ENCODE peak calls at places on chromosome 10, in six cellular contexts. B, K, Q, Y, F and T are unnamed samples. For H3K9me3, the result is how much of the 10 kb centered on the place peaks cover.

GRCh38 chr10:116122126-116122525 is 150.9 kb downstream of the GFRA1 start:
- DNase-seq in B (no peak), K (no peak), Q (peak), Y (no peak), F (no peak), T (no peak)

GRCh38 chr10:14623931-14624330 is 150.8 kb downstream of the FAM107B start:
- DNase-seq in B (no peak), K (no peak), Q (no peak), Y (no peak), F (no peak), T (no peak)

GRCh38 chr10:19628767-19629443 is 187.3 kb upstream of the PLXDC2 start:
- DNase-seq in B (no peak), K (no peak), Q (no peak), Y (no peak), F (no peak), T (no peak)

GRCh38 chr10:69483988-69484387 is 32.7 kb downstream of the TSPAN15 start:
- DNase-seq in B (no peak), K (no peak), Q (no peak), Y (no peak), F (no peak), T (no peak)

GRCh38 chr10:48523820-48524758 is 80.8 kb downstream of the ARHGAP22 start:
- DNase-seq in B (peak), K (no peak), Q (no peak), Y (peak), F (no peak), T (no peak)

GRCh38 chr10:106285199-106285598 is 879.3 kb downstream of the SORCS1 start:
- DNase-seq in B (no peak), K (no peak), Q (no peak), Y (no peak), F (no peak), T (no peak)

GRCh38 chr10:86711957-86712708 is 43.8 kb downstream of the LDB3 start:
- DNase-seq in B (peak), K (no peak), Q (no peak), Y (no peak), F (no peak), T (no peak)

GRCh38 chr10:73556855-73557254 is 34.3 kb downstream of the USP54 start:
- DNase-seq in B (no peak), K (no peak), Q (no peak), Y (no peak), F (no peak), T (no peak)

GRCh38 chr10:5390607-5391205 is 13.9 kb downstream of the TUBAL3 start:
- DNase-seq in B (no peak), K (no peak), Q (no peak), Y (no peak), F (no peak), T (no peak)

GRCh38 chr10:11181996-11182395 is 164.3 kb downstream of the CELF2 start:
- DNase-seq in B (no peak), K (no peak), Q (no peak), Y (no peak), F (peak), T (no peak)

GRCh38 chr10:14192746-14193145 is 138.0 kb downstream of the FRMD4A start:
- DNase-seq in B (no peak), K (no peak), Q (no peak), Y (no peak), F (no peak), T (no peak)

GRCh38 chr10:132571565-132572544 is 34.3 kb downstream of the INPP5A start:
- DNase-seq in B (peak), K (peak), Q (peak), Y (peak), F (no peak), T (peak)

GRCh38 chr10:5012595-5012994 is 8.9 kb upstream of the AKR1C2 start:
- DNase-seq in B (no peak), K (no peak), Q (no peak), Y (no peak), F (no peak), T (no peak)

GRCh38 chr10:114259825-114260224 is 20.8 kb downstream of the VWA2 start:
- DNase-seq in B (no peak), K (no peak), Q (no peak), Y (no peak), F (peak), T (no peak)

GRCh38 chr10:11472158-11472753 is 139.2 kb downstream of the USP6NL start:
- DNase-seq in B (peak), K (peak), Q (peak), Y (peak), F (peak), T (peak)

GRCh38 chr10:63521389-63522128 is at the start of gene REEP3:
- DNase-seq in B (peak), K (peak), Q (peak), Y (peak), F (peak), T (peak)

GRCh38 chr10:63525021-63525420 is 3.8 kb downstream of the REEP3 start:
- DNase-seq in B (no peak), K (no peak), Q (no peak), Y (no peak), F (no peak), T (no peak)

GRCh38 chr10:63522129-63522687 is 1.0 kb downstream of the REEP3 start:
- DNase-seq in B (no peak), K (no peak), Q (no peak), Y (peak), F (no peak), T (no peak)

GRCh38 chr10:63520463-63521388 is 475 bp upstream of the REEP3 start:
- DNase-seq in B (peak), K (peak), Q (peak), Y (peak), F (peak), T (peak)

GRCh38 chr10:63523015-63523414 is 1.8 kb downstream of the REEP3 start:
- DNase-seq in B (no peak), K (no peak), Q (no peak), Y (no peak), F (no peak), T (no peak)
- H3K4me3 ChIP-seq in B (no peak), K (no peak), Q (no peak), Y (no peak), F (peak), T (no peak)

GRCh38 chr10:99809931-99810615 is 27.6 kb downstream of the ABCC2 start:
- DNase-seq in B (no peak), K (no peak), Q (no peak), Y (no peak), F (no peak), T (no peak)
- H3K9me3 ChIP-seq in B (under half), K (under half), Q (under half), Y (under half), F (under half), T (under half)

GRCh38 chr10:1688531-1688930 is 48.8 kb downstream of the ADARB2 start:
- DNase-seq in B (no peak), K (no peak), Q (no peak), Y (no peak), F (no peak), T (no peak)

GRCh38 chr10:1685671-1686450 is 51.5 kb downstream of the ADARB2 start:
- DNase-seq in B (no peak), K (no peak), Q (no peak), Y (no peak), F (no peak), T (no peak)

GRCh38 chr10:1684991-1685390 is 52.3 kb downstream of the ADARB2 start:
- DNase-seq in B (no peak), K (no peak), Q (no peak), Y (no peak), F (no peak), T (no peak)

GRCh38 chr10:1687606-1688005 is 49.7 kb downstream of the ADARB2 start:
- DNase-seq in B (no peak), K (no peak), Q (no peak), Y (no peak), F (no peak), T (no peak)

GRCh38 chr10:1687190-1687589 is 50.1 kb downstream of the ADARB2 start:
- DNase-seq in B (no peak), K (no peak), Q (no peak), Y (no peak), F (no peak), T (no peak)
- H3K4me3 ChIP-seq in B (no peak), K (no peak), Q (no peak), Y (no peak), F (no peak), T (no peak)

DNA sequence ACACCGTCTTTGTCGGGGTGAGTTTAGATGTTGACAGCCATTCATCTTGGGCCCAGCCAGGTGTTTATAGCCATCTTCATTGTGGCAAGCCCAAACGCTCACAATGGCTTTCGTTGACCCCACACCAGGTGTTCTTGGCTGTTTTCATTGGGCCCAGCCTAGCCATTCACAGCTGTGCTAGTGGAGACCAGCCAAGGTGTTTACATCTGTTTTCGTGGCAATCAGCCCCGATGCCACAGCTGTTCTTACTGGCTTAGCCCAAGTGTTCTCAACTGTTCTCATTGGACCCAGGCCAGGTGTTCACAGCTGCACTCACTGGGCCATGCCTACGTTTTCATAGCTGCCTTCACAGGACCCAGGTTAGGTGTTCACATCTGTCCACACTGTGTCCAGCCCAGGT is 7.7 kb downstream of the FRG2B start:
- DNase-seq in B (no peak), K (no peak), Q (no peak), Y (no peak), F (no peak), T (peak)
- H3K9me3 ChIP-seq in B (under half), K (under half), Q (under half), Y (under half), F (under half), T (under half)

GRCh38 chr10:101781984-101782810 is 1.0 kb downstream of the NPM3 start:
- DNase-seq in B (no peak), K (peak), Q (no peak), Y (no peak), F (no peak), T (no peak)

GRCh38 chr10:101781655-101781983 is 1.6 kb downstream of the NPM3 start:
- DNase-seq in B (no peak), K (no peak), Q (no peak), Y (no peak), F (no peak), T (no peak)

GRCh38 chr10:101784558-101784957 is 1.3 kb upstream of the NPM3 start:
- DNase-seq in B (no peak), K (no peak), Q (no peak), Y (no peak), F (no peak), T (no peak)

GRCh38 chr10:101783736-101784118 is 481 bp upstream of the NPM3 start:
- DNase-seq in B (peak), K (no peak), Q (no peak), Y (no peak), F (no peak), T (no peak)

GRCh38 chr10:101782811-101783735 is at the start of gene NPM3:
- DNase-seq in B (peak), K (peak), Q (peak), Y (peak), F (peak), T (peak)
- H3K4me3 ChIP-seq in B (peak), K (peak), Q (peak), Y (peak), F (peak), T (peak)